ENCODE peak calls at places on chromosomes 13 and 19, in ten cellular contexts. One of them, this sample, is unnamed.

GRCh38 chr19:995051-995827 is 5.0 kb upstream of the GRIN3B start:
- DNase-seq in esophagus squamous epithelium: no peak
- DNase-seq in HL-60: no peak
- DNase-seq in uterus: no peak
- DNase-seq in body of pancreas: peak; percentile 57
- DNase-seq in heart left ventricle: no peak
- DNase-seq in left ventricle myocardium inferior: no peak
- DNase-seq in Panc1: no peak
- DNase-seq in effector memory CD4-positive, alpha-beta T cell: no peak
- DNase-seq in RWPE1: no peak
- DNase-seq in this sample: peak; percentile 33

GRCh38 chr19:12938536-12939291 is at the start of gene CALR:
- DNase-seq in esophagus squamous epithelium: no peak
- DNase-seq in HL-60: no peak
- DNase-seq in uterus: no peak
- DNase-seq in body of pancreas: peak; percentile 35
- DNase-seq in heart left ventricle: no peak
- DNase-seq in left ventricle myocardium inferior: no peak
- DNase-seq in Panc1: no peak
- DNase-seq in effector memory CD4-positive, alpha-beta T cell: no peak
- DNase-seq in RWPE1: no peak
- DNase-seq in this sample: peak; percentile 59

GRCh38 chr19:43774103-43774939 is 6.5 kb downstream of the KCNN4 start:
- DNase-seq in esophagus squamous epithelium: no peak
- DNase-seq in HL-60: no peak
- DNase-seq in uterus: peak; percentile 45
- DNase-seq in body of pancreas: peak; percentile 73
- DNase-seq in heart left ventricle: peak; percentile 72
- DNase-seq in left ventricle myocardium inferior: peak; percentile 68
- DNase-seq in Panc1: no peak
- DNase-seq in effector memory CD4-positive, alpha-beta T cell: no peak
- DNase-seq in RWPE1: no peak
- DNase-seq in this sample: no peak

GRCh38 chr19:1259206-1259872 is 9.8 kb upstream of the CIRBP start:
- DNase-seq in esophagus squamous epithelium: no peak
- DNase-seq in HL-60: peak; percentile 76
- DNase-seq in uterus: peak; percentile 76
- DNase-seq in body of pancreas: peak; percentile 70
- DNase-seq in heart left ventricle: peak; percentile 93
- DNase-seq in left ventricle myocardium inferior: peak; percentile 85
- DNase-seq in Panc1: no peak
- DNase-seq in effector memory CD4-positive, alpha-beta T cell: peak; percentile 68
- DNase-seq in RWPE1: no peak
- DNase-seq in this sample: no peak

GRCh38 chr13:53075356-53076041 is 46.9 kb downstream of the OLFM4 start:
- DNase-seq in esophagus squamous epithelium: no peak
- DNase-seq in HL-60: no peak
- DNase-seq in uterus: no peak
- DNase-seq in body of pancreas: no peak
- DNase-seq in heart left ventricle: no peak
- DNase-seq in left ventricle myocardium inferior: no peak
- DNase-seq in Panc1: no peak
- DNase-seq in effector memory CD4-positive, alpha-beta T cell: no peak
- DNase-seq in RWPE1: no peak
- DNase-seq in this sample: no peak

GRCh38 chr13:35279500-35279899 is 197.0 kb downstream of the MAB21L1 start:
- DNase-seq in esophagus squamous epithelium: no peak
- DNase-seq in HL-60: no peak
- DNase-seq in uterus: no peak
- DNase-seq in body of pancreas: no peak
- DNase-seq in heart left ventricle: no peak
- DNase-seq in left ventricle myocardium inferior: no peak
- DNase-seq in Panc1: no peak
- DNase-seq in effector memory CD4-positive, alpha-beta T cell: no peak
- DNase-seq in RWPE1: no peak
- DNase-seq in this sample: no peak

GRCh38 chr13:62387642-62388041 is 972.0 kb upstream of the PCDH20 start:
- DNase-seq in esophagus squamous epithelium: no peak
- DNase-seq in HL-60: no peak
- DNase-seq in uterus: no peak
- DNase-seq in body of pancreas: no peak
- DNase-seq in heart left ventricle: no peak
- DNase-seq in left ventricle myocardium inferior: no peak
- DNase-seq in Panc1: no peak
- DNase-seq in effector memory CD4-positive, alpha-beta T cell: no peak
- DNase-seq in RWPE1: no peak
- DNase-seq in this sample: no peak

GRCh38 chr13:44422755-44423643 is 49.4 kb downstream of the SERP2 start:
- DNase-seq in esophagus squamous epithelium: no peak
- DNase-seq in HL-60: no peak
- DNase-seq in uterus: peak; percentile 60
- DNase-seq in body of pancreas: peak; percentile 29
- DNase-seq in heart left ventricle: no peak
- DNase-seq in left ventricle myocardium inferior: no peak
- DNase-seq in Panc1: no peak
- DNase-seq in effector memory CD4-positive, alpha-beta T cell: no peak
- DNase-seq in RWPE1: no peak
- DNase-seq in this sample: no peak

GRCh38 chr13:91722267-91722884 is 324.0 kb downstream of the GPC5 start:
- DNase-seq in esophagus squamous epithelium: no peak
- DNase-seq in HL-60: no peak
- DNase-seq in uterus: no peak
- DNase-seq in body of pancreas: no peak
- DNase-seq in heart left ventricle: no peak
- DNase-seq in left ventricle myocardium inferior: no peak
- DNase-seq in Panc1: no peak
- DNase-seq in effector memory CD4-positive, alpha-beta T cell: no peak
- DNase-seq in RWPE1: peak; percentile 4
- DNase-seq in this sample: no peak

GRCh38 chr13:65133094-65133493 is 2097.0 kb downstream of the PCDH9 start:
- DNase-seq in esophagus squamous epithelium: no peak
- DNase-seq in HL-60: no peak
- DNase-seq in uterus: no peak
- DNase-seq in body of pancreas: no peak
- DNase-seq in heart left ventricle: no peak
- DNase-seq in left ventricle myocardium inferior: no peak
- DNase-seq in Panc1: no peak
- DNase-seq in effector memory CD4-positive, alpha-beta T cell: no peak
- DNase-seq in RWPE1: no peak
- DNase-seq in this sample: no peak

GRCh38 chr13:52899206-52899605 is 50.8 kb upstream of the PCDH8 start:
- DNase-seq in esophagus squamous epithelium: no peak
- DNase-seq in HL-60: no peak
- DNase-seq in uterus: no peak
- DNase-seq in body of pancreas: no peak
- DNase-seq in heart left ventricle: no peak
- DNase-seq in left ventricle myocardium inferior: no peak
- DNase-seq in Panc1: no peak
- DNase-seq in effector memory CD4-positive, alpha-beta T cell: no peak
- DNase-seq in RWPE1: no peak
- DNase-seq in this sample: no peak

GRCh38 chr19:37954421-37954874 is 47.4 kb downstream of the SIPA1L3 start:
- DNase-seq in esophagus squamous epithelium: no peak
- DNase-seq in HL-60: no peak
- DNase-seq in uterus: no peak
- DNase-seq in body of pancreas: no peak
- DNase-seq in heart left ventricle: no peak
- DNase-seq in left ventricle myocardium inferior: no peak
- DNase-seq in Panc1: no peak
- DNase-seq in effector memory CD4-positive, alpha-beta T cell: no peak
- DNase-seq in RWPE1: no peak
- DNase-seq in this sample: no peak

GRCh38 chr19:37957176-37957575 is 50.2 kb downstream of the SIPA1L3 start:
- DNase-seq in esophagus squamous epithelium: no peak
- DNase-seq in HL-60: no peak
- DNase-seq in uterus: no peak
- DNase-seq in body of pancreas: no peak
- DNase-seq in heart left ventricle: no peak
- DNase-seq in left ventricle myocardium inferior: no peak
- DNase-seq in Panc1: no peak
- DNase-seq in effector memory CD4-positive, alpha-beta T cell: no peak
- DNase-seq in RWPE1: no peak
- DNase-seq in this sample: no peak

GRCh38 chr19:37953125-37953524 is 46.1 kb downstream of the SIPA1L3 start:
- DNase-seq in esophagus squamous epithelium: no peak
- DNase-seq in HL-60: no peak
- DNase-seq in uterus: no peak
- DNase-seq in body of pancreas: no peak
- DNase-seq in heart left ventricle: no peak
- DNase-seq in left ventricle myocardium inferior: no peak
- DNase-seq in Panc1: no peak
- DNase-seq in effector memory CD4-positive, alpha-beta T cell: no peak
- DNase-seq in RWPE1: no peak
- DNase-seq in this sample: no peak

GRCh38 chr19:37953576-37954303 is 46.7 kb downstream of the SIPA1L3 start:
- DNase-seq in esophagus squamous epithelium: no peak
- DNase-seq in HL-60: no peak
- DNase-seq in uterus: no peak
- DNase-seq in body of pancreas: no peak
- DNase-seq in heart left ventricle: no peak
- DNase-seq in left ventricle myocardium inferior: no peak
- DNase-seq in Panc1: no peak
- DNase-seq in effector memory CD4-positive, alpha-beta T cell: no peak
- DNase-seq in RWPE1: no peak
- DNase-seq in this sample: no peak

DNA sequence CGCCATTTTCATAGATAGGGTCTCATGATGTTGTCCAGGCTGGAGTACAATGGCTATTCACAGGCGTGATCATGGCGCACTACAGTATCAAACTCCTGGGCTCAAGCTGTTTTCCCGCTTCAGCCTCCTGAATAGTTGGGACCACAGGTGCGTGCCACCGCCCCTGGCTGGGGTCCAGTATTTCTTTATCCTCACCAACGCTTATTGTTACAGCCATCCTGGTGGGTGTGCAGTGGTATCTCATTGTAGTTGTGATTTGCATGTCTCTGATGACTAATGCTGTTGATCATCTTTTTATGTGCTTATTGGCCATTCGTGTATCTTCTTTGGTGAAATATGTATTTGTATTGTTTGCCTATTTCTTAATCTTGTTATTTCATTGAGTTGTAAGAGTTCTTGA is 49.0 kb downstream of the SIPA1L3 start:
- DNase-seq in esophagus squamous epithelium: no peak
- DNase-seq in HL-60: no peak
- DNase-seq in uterus: no peak
- DNase-seq in body of pancreas: no peak
- DNase-seq in heart left ventricle: no peak
- DNase-seq in left ventricle myocardium inferior: no peak
- DNase-seq in Panc1: no peak
- DNase-seq in effector memory CD4-positive, alpha-beta T cell: no peak
- DNase-seq in RWPE1: no peak
- DNase-seq in this sample: no peak
- H3K27ac ChIP-seq in esophagus squamous epithelium: no peak overlapping the region
- H3K27ac ChIP-seq in HL-60: no peak overlapping the region
- H3K27ac ChIP-seq in uterus: no peak overlapping the region
- H3K27ac ChIP-seq in body of pancreas: no peak overlapping the region
- H3K27ac ChIP-seq in heart left ventricle: no peak overlapping the region
- H3K27ac ChIP-seq in left ventricle myocardium inferior: no peak overlapping the region
- H3K27ac ChIP-seq in Panc1: no peak overlapping the region
- H3K27ac ChIP-seq in effector memory CD4-positive, alpha-beta T cell: no peak overlapping the region
- H3K27ac ChIP-seq in RWPE1: peak overlapping the region; percentile 39
- H3K27ac ChIP-seq in this sample: no peak overlapping the region

DNA sequence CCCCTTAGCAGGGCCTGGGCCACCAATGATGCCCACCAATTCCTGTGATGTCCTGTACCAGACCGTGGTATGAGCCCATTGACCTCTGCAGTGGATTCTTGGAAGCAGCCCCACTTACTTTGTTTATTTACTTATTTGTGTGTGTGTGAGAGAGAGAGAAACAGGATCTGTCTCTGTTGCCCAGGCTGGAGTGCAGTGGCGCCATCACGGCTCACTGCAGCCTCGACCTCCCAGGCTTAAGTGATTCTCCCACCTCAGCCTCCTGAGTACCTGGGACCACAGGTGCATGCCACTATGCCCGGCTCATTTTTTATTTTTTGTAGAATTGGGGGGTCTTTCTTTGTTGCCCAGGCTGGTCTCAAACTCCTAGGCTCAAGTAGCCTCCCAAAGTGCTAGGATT is 13.0 kb downstream of the MYO9B start:
- DNase-seq in esophagus squamous epithelium: no peak
- DNase-seq in HL-60: no peak
- DNase-seq in uterus: no peak
- DNase-seq in body of pancreas: no peak
- DNase-seq in heart left ventricle: no peak
- DNase-seq in left ventricle myocardium inferior: no peak
- DNase-seq in Panc1: no peak
- DNase-seq in effector memory CD4-positive, alpha-beta T cell: no peak
- DNase-seq in RWPE1: no peak
- DNase-seq in this sample: no peak
- H3K27ac ChIP-seq in esophagus squamous epithelium: peak overlapping the region; percentile 73
- H3K27ac ChIP-seq in HL-60: no peak overlapping the region
- H3K27ac ChIP-seq in uterus: peak overlapping the region; percentile 95
- H3K27ac ChIP-seq in body of pancreas: no peak overlapping the region
- H3K27ac ChIP-seq in heart left ventricle: peak overlapping the region; percentile 78
- H3K27ac ChIP-seq in left ventricle myocardium inferior: no peak overlapping the region
- H3K27ac ChIP-seq in Panc1: no peak overlapping the region
- H3K27ac ChIP-seq in effector memory CD4-positive, alpha-beta T cell: no peak overlapping the region
- H3K27ac ChIP-seq in RWPE1: peak overlapping the region; percentile 23
- H3K27ac ChIP-seq in this sample: no peak overlapping the region

GRCh38 chr13:94956407-94957110 is 244.2 kb upstream of the SOX21 start:
- DNase-seq in esophagus squamous epithelium: no peak
- DNase-seq in HL-60: no peak
- DNase-seq in uterus: no peak
- DNase-seq in body of pancreas: no peak
- DNase-seq in heart left ventricle: no peak
- DNase-seq in left ventricle myocardium inferior: no peak
- DNase-seq in Panc1: no peak
- DNase-seq in effector memory CD4-positive, alpha-beta T cell: no peak
- DNase-seq in RWPE1: no peak
- DNase-seq in this sample: no peak
- H3K27ac ChIP-seq in esophagus squamous epithelium: no peak overlapping the region
- H3K27ac ChIP-seq in HL-60: no peak overlapping the region
- H3K27ac ChIP-seq in uterus: no peak overlapping the region
- H3K27ac ChIP-seq in body of pancreas: no peak overlapping the region
- H3K27ac ChIP-seq in heart left ventricle: no peak overlapping the region
- H3K27ac ChIP-seq in left ventricle myocardium inferior: no peak overlapping the region
- H3K27ac ChIP-seq in Panc1: no peak overlapping the region
- H3K27ac ChIP-seq in effector memory CD4-positive, alpha-beta T cell: no peak overlapping the region
- H3K27ac ChIP-seq in RWPE1: no peak overlapping the region
- H3K27ac ChIP-seq in this sample: no peak overlapping the region

DNA sequence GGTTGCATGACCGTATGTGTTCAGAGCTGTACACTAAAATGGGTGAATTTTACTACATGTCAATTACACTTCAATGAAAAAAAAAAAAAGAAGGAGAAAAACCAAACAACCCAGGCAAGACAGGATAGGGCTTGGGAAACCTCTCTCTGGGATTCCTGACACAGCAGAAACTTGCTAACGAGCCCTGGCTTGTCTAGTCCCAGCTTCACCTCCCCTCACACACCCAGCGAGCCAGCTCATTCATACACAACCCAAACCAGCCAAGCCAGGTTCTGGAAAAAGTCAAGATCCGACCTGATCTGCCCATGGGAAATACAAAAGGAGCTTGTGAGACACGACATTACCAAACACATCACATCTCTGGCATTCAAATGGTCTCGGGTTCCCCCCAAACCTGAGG is 3.7 kb upstream of the TECR start:
- DNase-seq in esophagus squamous epithelium: no peak
- DNase-seq in HL-60: no peak
- DNase-seq in uterus: no peak
- DNase-seq in body of pancreas: no peak
- DNase-seq in heart left ventricle: no peak
- DNase-seq in left ventricle myocardium inferior: no peak
- DNase-seq in Panc1: no peak
- DNase-seq in effector memory CD4-positive, alpha-beta T cell: no peak
- DNase-seq in RWPE1: peak; percentile 88
- DNase-seq in this sample: no peak
- H3K27ac ChIP-seq in esophagus squamous epithelium: peak overlapping the region; percentile 98
- H3K27ac ChIP-seq in HL-60: no peak overlapping the region
- H3K27ac ChIP-seq in uterus: no peak overlapping the region
- H3K27ac ChIP-seq in body of pancreas: no peak overlapping the region
- H3K27ac ChIP-seq in heart left ventricle: no peak overlapping the region
- H3K27ac ChIP-seq in left ventricle myocardium inferior: no peak overlapping the region
- H3K27ac ChIP-seq in Panc1: peak overlapping the region; percentile 76
- H3K27ac ChIP-seq in effector memory CD4-positive, alpha-beta T cell: peak overlapping the region; percentile 10
- H3K27ac ChIP-seq in RWPE1: peak overlapping the region; percentile 99
- H3K27ac ChIP-seq in this sample: no peak overlapping the region